ENCODE peak calls at places on chromosomes 6 and 20, in five cellular contexts. A is SIG-M5; D is CD4-positive, CD25-positive, alpha-beta regulatory T cell; W is GM10248; P is foreskin melanocyte. G is an unnamed sample.
A peak's percentile ranks its signal among the peaks of the same experiment; 100 is the strongest.

GRCh38 chr6:53547166-53547814 is 2.4 kb upstream of the GCLC start:
- DNase-seq in P (no peak), W (no peak), D (no peak), A (no peak), G (peak; percentile 55)

GRCh38 chr6:62808575-62809293 is 402.5 kb upstream of the FKBP1C start:
- DNase-seq in W (no peak), P (no peak), D (no peak), A (no peak), G (no peak)

GRCh38 chr20:63320616-63321147 is 27.7 kb downstream of the COL20A1 start:
- DNase-seq in D (no peak), A (no peak), P (no peak), W (no peak), G (no peak)

GRCh38 chr6:103191391-103192093 is 1668.2 kb downstream of the HACE1 start:
- DNase-seq in P (no peak), W (no peak), D (no peak), A (no peak), G (peak; percentile 10)

GRCh38 chr6:83702749-83703148 is 6.2 kb downstream of the SNAP91 start:
- DNase-seq in P (no peak), D (no peak), A (no peak), W (no peak), G (no peak)

GRCh38 chr20:33909331-33909921 is 84.3 kb upstream of the RALY start:
- DNase-seq in A (no peak), W (no peak), P (peak; percentile 98), D (no peak), G (peak; percentile 90)

GRCh38 chr6:159152014-159152413 is 17.2 kb upstream of the FNDC1 start:
- DNase-seq in D (no peak), P (no peak), W (no peak), A (no peak), G (no peak)

GRCh38 chr20:23242556-23243180 is 107.9 kb upstream of the NXT1 start:
- DNase-seq in W (no peak), P (no peak), D (no peak), A (no peak), G (no peak)

GRCh38 chr20:34368547-34368946 is 5.5 kb downstream of the ITCH start:
- DNase-seq in D (no peak), P (no peak), W (no peak), A (no peak), G (peak; percentile 49)

GRCh38 chr6:111769365-111770127 is 103.7 kb downstream of the FYN start:
- DNase-seq in A (no peak), D (no peak), W (no peak), P (no peak), G (no peak)

GRCh38 chr6:7479801-7480266 is 61.6 kb upstream of the DSP start:
- DNase-seq in D (no peak), P (no peak), A (no peak), W (no peak), G (peak; percentile 89)

GRCh38 chr6:57177545-57178225 is 5.6 kb downstream of the BAG2 start:
- DNase-seq in W (no peak), D (no peak), P (no peak), A (no peak), G (peak; percentile 84)

GRCh38 chr6:21999012-21999528 is 297.8 kb downstream of the PRL start:
- DNase-seq in W (no peak), P (no peak), A (no peak), D (no peak), G (peak; percentile 72)

GRCh38 chr20:1830240-1830639 is 65.0 kb upstream of the SIRPA start:
- DNase-seq in A (no peak), P (no peak), W (no peak), D (no peak), G (peak; percentile 99)

GRCh38 chr6:112480551-112480950 is 133.4 kb downstream of the RFPL4B start:
- DNase-seq in A (no peak), W (no peak), D (no peak), P (no peak), G (peak; percentile 78)

GRCh38 chr20:14792915-14793314 is 455.5 kb upstream of the FLRT3 start:
- DNase-seq in P (no peak), D (no peak), A (no peak), W (no peak), G (no peak)

GRCh38 chr20:62658593-62659159 is 16.4 kb downstream of the SLCO4A1 start:
- DNase-seq in P (no peak), D (no peak), W (no peak), A (no peak), G (no peak)

GRCh38 chr20:56843817-56844216 is 214.7 kb downstream of the TFAP2C start:
- DNase-seq in P (peak; percentile 48), W (no peak), A (no peak), D (no peak), G (no peak)

GRCh38 chr20:47256665-47257236 is 99.7 kb downstream of the ZMYND8 start:
- DNase-seq in W (no peak), D (no peak), A (no peak), P (no peak), G (peak; percentile 90)

GRCh38 chr6:3409699-3410384 is 47.0 kb downstream of the SLC22A23 start:
- DNase-seq in P (no peak), D (no peak), A (no peak), W (no peak), G (no peak)

GRCh38 chr6:140854363-140854762 is 1278.4 kb upstream of the GJE1 start:
- DNase-seq in W (no peak), P (no peak), D (no peak), A (no peak), G (no peak)

GRCh38 chr20:46312075-46312944 is 4.0 kb upstream of the CDH22 start:
- DNase-seq in W (no peak), P (no peak), D (no peak), A (no peak), G (peak; percentile 74)

GRCh38 chr6:111382476-111383294 is 100.3 kb downstream of the REV3L start:
- DNase-seq in P (no peak), W (no peak), A (no peak), D (no peak), G (no peak)

GRCh38 chr6:43096451-43097097 is 20.5 kb downstream of the PTK7 start:
- DNase-seq in P (peak; percentile 87), W (no peak), A (no peak), D (no peak), G (peak; percentile 89)

GRCh38 chr6:105014954-105015353 is 58.0 kb downstream of the LIN28B start:
- DNase-seq in D (no peak), A (no peak), P (no peak), W (no peak), G (peak; percentile 34)

GRCh38 chr6:159989882-159990480 is 21.1 kb downstream of the IGF2R start:
- DNase-seq in A (no peak), D (peak; percentile 29), W (no peak), P (no peak), G (no peak)

GRCh38 chr6:91781946-91782345 is 1195.1 kb upstream of the MAP3K7 start:
- DNase-seq in W (no peak), A (no peak), P (peak; percentile 49), D (no peak), G (no peak)

GRCh38 chr6:159594750-159595117 is 98.3 kb downstream of the SOD2 start:
- DNase-seq in D (no peak), W (no peak), A (no peak), P (peak; percentile 72), G (peak; percentile 89)

GRCh38 chr6:106748547-106749207 is 119.3 kb downstream of the QRSL1 start:
- DNase-seq in D (no peak), P (no peak), A (no peak), W (no peak), G (no peak)

G was measured in osteoblast.